ENCODE peak calls at places on chromosome 7, in five cellular contexts. O is HT1080, A is EH, C is HT-29, Y is lower lobe of right lung. X is an unnamed sample.

GRCh38 chr7:106371629-106372028 is 86.8 kb upstream of the NAMPT start:
- DNase-seq in O (peak), A (no peak), C (no peak), Y (peak), X (peak)

GRCh38 chr7:30977896-30978564 is 14.3 kb downstream of the GHRHR start:
- DNase-seq in O (no peak), A (peak), C (peak), Y (no peak), X (no peak)

GRCh38 chr7:14446829-14447228 is 455.7 kb downstream of the DGKB start:
- DNase-seq in O (no peak), A (no peak), C (no peak), Y (no peak), X (no peak)

GRCh38 chr7:45717537-45718235 is 143.5 kb downstream of the ADCY1 start:
- DNase-seq in O (no peak), A (no peak), C (no peak), Y (no peak), X (no peak)

GRCh38 chr7:6478186-6478585 is 30.4 kb upstream of the DAGLB start:
- DNase-seq in O (no peak), A (no peak), C (no peak), Y (no peak), X (peak)

GRCh38 chr7:13903997-13904396 is 85.5 kb downstream of the ETV1 start:
- DNase-seq in O (no peak), A (peak), C (no peak), Y (no peak), X (no peak)

GRCh38 chr7:123769371-123769770 is 20.6 kb upstream of the WASL start:
- DNase-seq in O (peak), A (peak), C (peak), Y (no peak), X (no peak)

GRCh38 chr7:47392241-47392759 is 189.6 kb downstream of the TNS3 start:
- DNase-seq in O (no peak), A (peak), C (no peak), Y (no peak), X (peak)

GRCh38 chr7:51060536-51060935 is 256.1 kb downstream of the COBL start:
- DNase-seq in O (no peak), A (no peak), C (peak), Y (no peak), X (no peak)

GRCh38 chr7:82164813-82165212 is 278.8 kb downstream of the CACNA2D1 start:
- DNase-seq in O (peak), A (peak), C (no peak), Y (no peak), X (no peak)

GRCh38 chr7:105790996-105791395 is 85.4 kb downstream of the ATXN7L1 start:
- DNase-seq in O (no peak), A (no peak), C (no peak), Y (no peak), X (no peak)

GRCh38 chr7:44587843-44588711 is 6.0 kb upstream of the TMED4 start:
- DNase-seq in O (peak), A (peak), C (peak), Y (no peak), X (no peak)

GRCh38 chr7:116188-116981 is 76.0 kb upstream of the FAM20C start:
- DNase-seq in O (no peak), A (no peak), C (no peak), Y (no peak), X (no peak)

GRCh38 chr7:104883248-104883717 is 130.7 kb upstream of the KMT2E start:
- DNase-seq in O (no peak), A (peak), C (no peak), Y (no peak), X (no peak)

GRCh38 chr7:127417346-127417745 is 24.8 kb upstream of the ZNF800 start:
- DNase-seq in O (no peak), A (no peak), C (no peak), Y (no peak), X (no peak)

GRCh38 chr7:46459942-46460341 is 538.9 kb upstream of the IGFBP3 start:
- DNase-seq in O (no peak), A (peak), C (no peak), Y (no peak), X (no peak)

GRCh38 chr7:107891619-107892366 is 810 bp downstream of the DLD start:
- DNase-seq in O (no peak), A (no peak), C (no peak), Y (no peak), X (no peak)

GRCh38 chr7:29345590-29345989 is 151.0 kb downstream of the CHN2 start:
- DNase-seq in O (no peak), A (peak), C (peak), Y (peak), X (peak)

GRCh38 chr7:95411036-95411435 is 14.9 kb upstream of the PON3 start:
- DNase-seq in O (peak), A (peak), C (no peak), Y (no peak), X (no peak)

GRCh38 chr7:44980393-44981034 is 1.7 kb upstream of the MYO1G start:
- DNase-seq in O (no peak), A (peak), C (no peak), Y (no peak), X (peak)

GRCh38 chr7:43758861-43759683 is 592 bp downstream of the BLVRA start:
- DNase-seq in O (peak), A (peak), C (no peak), Y (peak), X (peak)

GRCh38 chr7:116231543-116232401 is 21.4 kb downstream of the TES start:
- DNase-seq in O (peak), A (peak), C (no peak), Y (no peak), X (no peak)

GRCh38 chr7:192701-193536 is 548 bp downstream of the FAM20C start:
- DNase-seq in O (no peak), A (peak), C (no peak), Y (no peak), X (no peak)

GRCh38 chr7:55463863-55464262 is 98.7 kb downstream of the LANCL2 start:
- DNase-seq in O (no peak), A (no peak), C (no peak), Y (no peak), X (no peak)

GRCh38 chr7:130379551-130380120 is 658 bp upstream of the CPA1 start:
- DNase-seq in O (no peak), A (no peak), C (no peak), Y (no peak), X (no peak)

X was measured in aorta.